ENCODE peak calls at places on chromosomes 13 and 19, in six cellular contexts. L, D, T, X, A and W are unnamed samples.

GRCh38 chr19:10516671-10517286 is 468 bp downstream of the S1PR5 start:
- DNase-seq in L (no peak), D (no peak), T (no peak), X (no peak), A (no peak), W (peak; percentile 48)

GRCh38 chr19:35206379-35206778 is 22.2 kb downstream of the FAM187B start:
- DNase-seq in L (no peak), D (no peak), T (no peak), X (no peak), A (peak; percentile 26), W (no peak)

GRCh38 chr13:28250542-28250941 is 112.2 kb downstream of the PAN3 start:
- DNase-seq in L (no peak), D (no peak), T (no peak), X (peak; percentile 77), A (no peak), W (no peak)

GRCh38 chr13:35887028-35887666 is 244.0 kb downstream of the DCLK1 start:
- DNase-seq in L (no peak), D (no peak), T (no peak), X (no peak), A (peak; percentile 24), W (no peak)

GRCh38 chr19:50557009-50557613 is 11.1 kb downstream of the LRRC4B start:
- DNase-seq in L (no peak), D (no peak), T (no peak), X (no peak), A (peak; percentile 49), W (no peak)

GRCh38 chr13:75829874-75830273 is 193.7 kb downstream of the LMO7 start:
- DNase-seq in L (no peak), D (no peak), T (peak; percentile 35), X (no peak), A (no peak), W (no peak)

GRCh38 chr19:50552540-50552939 is 15.7 kb downstream of the LRRC4B start:
- DNase-seq in L (no peak), D (no peak), T (no peak), X (no peak), A (no peak), W (no peak)

GRCh38 chr13:27455331-27455855 is 5.0 kb upstream of the MTIF3 start:
- DNase-seq in L (peak; percentile 47), D (no peak), T (no peak), X (no peak), A (no peak), W (peak; percentile 24)

GRCh38 chr19:34225659-34226015 is 28.7 kb upstream of the GARRE1 start:
- DNase-seq in L (no peak), D (no peak), T (no peak), X (peak; percentile 51), A (no peak), W (no peak)

GRCh38 chr13:40345149-40345514 is 321.3 kb downstream of the FOXO1 start:
- DNase-seq in L (no peak), D (no peak), T (no peak), X (no peak), A (peak; percentile 39), W (no peak)

GRCh38 chr19:17973759-17974158 is 6.9 kb downstream of the KCNN1 start:
- DNase-seq in L (no peak), D (no peak), T (no peak), X (no peak), A (no peak), W (no peak)

GRCh38 chr19:2962018-2962670 is 15.2 kb upstream of the TLE6 start:
- DNase-seq in L (peak; percentile 62), D (peak; percentile 90), T (peak; percentile 89), X (peak; percentile 79), A (peak; percentile 69), W (peak; percentile 79)

GRCh38 chr13:98842074-98842473 is 89.6 kb upstream of the SLC15A1 start:
- DNase-seq in L (no peak), D (no peak), T (no peak), X (no peak), A (no peak), W (no peak)

GRCh38 chr19:4700573-4700970 is 23.1 kb downstream of the DPP9 start:
- DNase-seq in L (no peak), D (no peak), T (no peak), X (no peak), A (peak; percentile 49), W (no peak)

GRCh38 chr13:105105471-105105870 is 1430.0 kb downstream of the EFNB2 start:
- DNase-seq in L (no peak), D (no peak), T (no peak), X (no peak), A (no peak), W (no peak)

GRCh38 chr13:59687028-59687427 is 476.7 kb downstream of the DIAPH3 start:
- DNase-seq in L (no peak), D (no peak), T (no peak), X (no peak), A (no peak), W (no peak)
- H2AFZ ChIP-seq in L (no peak overlapping the region), D (peak overlapping the region; percentile 14), T (no peak overlapping the region), X (no peak overlapping the region), A (no peak overlapping the region), W (no peak overlapping the region)

GRCh38 chr19:53394522-53394973 is 401 bp upstream of the ZNF765 start:
- DNase-seq in L (peak; percentile 83), D (no peak), T (peak; percentile 61), X (peak; percentile 81), A (no peak), W (peak; percentile 76)

GRCh38 chr19:53388168-53388567 is 6.8 kb upstream of the ZNF765 start:
- DNase-seq in L (no peak), D (no peak), T (peak; percentile 39), X (no peak), A (no peak), W (no peak)

GRCh38 chr19:53394974-53395839 is at the start of gene ZNF765:
- DNase-seq in L (peak; percentile 94), D (peak; percentile 93), T (peak; percentile 85), X (peak; percentile 93), A (peak; percentile 99), W (peak; percentile 91)

GRCh38 chr19:53388904-53389303 is 6.0 kb upstream of the ZNF765 start:
- DNase-seq in L (no peak), D (no peak), T (peak; percentile 44), X (no peak), A (no peak), W (no peak)

DNA sequence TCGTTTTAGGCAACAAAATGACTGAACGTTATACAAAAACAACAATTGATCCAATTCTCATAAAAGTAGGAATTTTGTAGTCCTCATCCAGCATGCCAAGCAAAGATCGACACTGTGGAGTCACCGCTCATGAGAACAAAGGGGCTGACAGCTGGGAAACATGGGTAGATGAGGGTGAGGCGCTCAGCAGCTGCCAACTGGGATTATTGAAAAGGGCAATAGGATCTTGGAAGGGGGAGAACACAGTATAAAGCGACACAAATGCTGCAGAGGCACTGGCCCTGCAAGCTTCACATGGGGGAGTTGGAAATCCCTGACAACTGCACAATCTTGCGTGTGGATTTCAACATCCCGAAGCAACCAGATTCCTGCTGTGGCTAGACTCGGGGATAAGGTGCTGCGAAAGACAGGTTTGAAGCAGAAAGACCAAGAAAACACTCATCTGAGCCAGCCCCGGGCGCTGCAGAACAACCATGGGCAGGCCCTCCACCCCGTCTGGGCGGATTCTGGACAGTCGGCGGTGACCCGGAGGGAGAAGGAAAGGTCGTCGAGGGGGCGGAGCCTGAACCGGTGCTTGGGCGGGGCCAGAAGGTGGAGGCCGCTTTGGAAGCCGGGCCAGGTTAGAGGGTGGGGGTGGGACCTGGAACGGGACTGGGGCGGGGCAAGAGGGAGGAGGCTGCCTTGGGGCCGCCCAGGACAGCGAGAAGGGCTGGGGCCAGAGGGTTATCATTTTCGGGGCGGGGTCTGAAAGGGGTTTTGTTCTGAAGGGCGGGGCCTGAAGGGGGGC is 5.2 kb upstream of the ZNF765 start:
- DNase-seq in L (peak; percentile 93), D (no peak), T (no peak), X (no peak), A (peak; percentile 87), W (no peak)
- H3K14ac ChIP-seq in L (no peak overlapping the region), D (no peak overlapping the region), T (no peak overlapping the region), X (no peak overlapping the region), A (no peak overlapping the region), W (no peak overlapping the region)

DNA sequence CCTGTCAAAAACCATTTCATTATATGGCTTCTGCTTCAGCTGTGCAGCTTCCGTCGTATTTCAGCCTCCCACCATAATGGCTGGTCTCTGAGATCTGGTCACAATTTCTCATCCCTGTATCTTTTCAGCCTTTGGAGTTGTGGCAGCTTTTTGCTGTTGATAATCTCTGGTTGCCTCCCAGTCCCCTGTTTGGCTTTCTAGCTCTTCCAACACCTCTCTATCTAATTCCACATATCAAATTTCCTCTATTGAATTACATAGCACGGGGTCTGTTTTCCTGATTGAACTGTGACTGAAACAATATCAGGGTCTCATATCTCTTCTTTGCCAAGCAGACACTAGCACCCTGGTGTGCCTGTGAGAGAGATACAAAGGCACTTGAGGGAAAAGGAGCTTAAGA is 222.1 kb upstream of the OBI1 start:
- DNase-seq in L (no peak), D (no peak), T (no peak), X (no peak), A (no peak), W (no peak)
- H2AFZ ChIP-seq in L (no peak overlapping the region), D (no peak overlapping the region), T (no peak overlapping the region), X (no peak overlapping the region), A (no peak overlapping the region), W (no peak overlapping the region)

GRCh38 chr13:80379245-80379644 is 38.3 kb upstream of the SPRY2 start:
- DNase-seq in L (no peak), D (no peak), T (peak; percentile 43), X (no peak), A (no peak), W (peak; percentile 40)

GRCh38 chr13:80376554-80376953 is 35.6 kb upstream of the SPRY2 start:
- DNase-seq in L (no peak), D (no peak), T (no peak), X (no peak), A (no peak), W (no peak)

GRCh38 chr13:80371840-80372509 is 31.0 kb upstream of the SPRY2 start:
- DNase-seq in L (no peak), D (no peak), T (no peak), X (no peak), A (no peak), W (no peak)

DNA sequence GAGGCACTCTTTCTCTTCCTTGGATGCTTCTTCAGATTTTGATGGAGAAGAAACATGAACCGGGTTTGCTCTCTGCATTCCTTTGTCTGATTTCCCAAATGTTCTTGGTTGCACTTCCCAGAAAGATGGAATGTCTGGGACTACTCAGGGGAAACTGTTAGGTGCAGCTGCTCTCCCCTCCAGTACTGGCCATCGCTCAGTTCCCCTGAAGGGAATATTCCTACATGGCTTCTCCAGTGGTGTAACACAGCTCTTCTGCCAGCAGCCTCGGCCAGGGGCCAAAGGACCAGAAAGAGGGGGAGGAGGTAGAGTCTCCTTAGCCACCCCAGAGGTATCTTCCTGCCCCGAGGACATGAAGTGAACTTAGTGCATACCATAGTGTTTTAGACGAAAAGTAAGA is 33.5 kb upstream of the SPRY2 start:
- DNase-seq in L (no peak), D (no peak), T (no peak), X (no peak), A (no peak), W (no peak)
- H3K14ac ChIP-seq in L (no peak overlapping the region), D (no peak overlapping the region), T (no peak overlapping the region), X (no peak overlapping the region), A (no peak overlapping the region), W (no peak overlapping the region)

DNA sequence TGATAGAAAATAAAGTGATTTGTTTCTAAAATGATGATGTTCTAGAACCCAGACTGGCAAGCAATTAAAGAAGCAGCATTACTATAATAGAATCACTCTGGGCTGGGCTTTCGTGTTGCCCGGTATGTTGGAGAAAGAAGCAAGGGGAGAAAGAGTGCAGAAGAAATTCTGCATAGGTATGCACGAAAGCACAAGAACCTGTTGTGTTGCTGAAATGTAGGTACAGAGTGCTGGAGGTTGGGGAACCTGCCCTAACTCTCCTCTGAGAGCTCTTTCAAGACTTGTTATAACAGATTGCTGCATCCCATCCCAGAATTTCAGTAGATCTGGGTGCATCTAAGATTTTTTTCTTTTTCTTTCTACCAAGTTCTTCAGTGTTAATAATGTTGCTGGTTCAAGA is 95.7 kb upstream of the DACH1 start:
- DNase-seq in L (no peak), D (no peak), T (no peak), X (no peak), A (no peak), W (no peak)
- H2AFZ ChIP-seq in L (no peak overlapping the region), D (no peak overlapping the region), T (no peak overlapping the region), X (no peak overlapping the region), A (no peak overlapping the region), W (no peak overlapping the region)